ENCODE peak calls at places on chromosomes 6 and 20, in seven cellular contexts. X is uterus, W is lower leg skin, M is tibial artery, R is type B pancreatic cell, A is brain microvascular endothelial cell, O is neural crest cell. B is an unnamed sample.

GRCh38 chr6:33018904-33019303 is 9.5 kb upstream of the HLA-DOA start:
- DNase-seq in X (peak; percentile 74), W (peak; percentile 67), M (peak; percentile 79), R (no peak), A (peak; percentile 53), O (no peak), B (no peak)

GRCh38 chr6:57242505-57242904 is 20.4 kb upstream of the RAB23 start:
- DNase-seq in X (no peak), W (no peak), M (no peak), R (no peak), A (peak; percentile 78), O (no peak), B (no peak)

GRCh38 chr20:41734506-41734945 is 116.3 kb upstream of the CHD6 start:
- DNase-seq in X (no peak), W (peak; percentile 17), M (peak; percentile 29), R (no peak), A (peak; percentile 43), O (peak; percentile 52), B (no peak)

GRCh38 chr20:33719277-33719988 is 677 bp downstream of the PXMP4 start:
- DNase-seq in X (no peak), W (no peak), M (no peak), R (no peak), A (no peak), O (no peak), B (no peak)

GRCh38 chr6:46926481-46926880 is 4.7 kb upstream of the ADGRF5 start:
- DNase-seq in X (no peak), W (no peak), M (no peak), R (no peak), A (peak; percentile 83), O (no peak), B (no peak)

GRCh38 chr20:63772781-63773520 is 33.4 kb downstream of the SLC2A4RG start:
- DNase-seq in X (no peak), W (no peak), M (no peak), R (no peak), A (no peak), O (no peak), B (no peak)

GRCh38 chr20:51411867-51412266 is 130.7 kb downstream of the NFATC2 start:
- DNase-seq in X (no peak), W (no peak), M (no peak), R (no peak), A (no peak), O (no peak), B (no peak)

GRCh38 chr6:154593122-154593521 is 82.6 kb upstream of the CNKSR3 start:
- DNase-seq in X (peak; percentile 94), W (no peak), M (no peak), R (no peak), A (no peak), O (no peak), B (no peak)

GRCh38 chr20:16785221-16785620 is 37.1 kb downstream of the OTOR start:
- DNase-seq in X (no peak), W (no peak), M (no peak), R (no peak), A (peak; percentile 19), O (no peak), B (no peak)

GRCh38 chr6:1817033-1817761 is 207.5 kb downstream of the FOXC1 start:
- DNase-seq in X (no peak), W (no peak), M (no peak), R (no peak), A (no peak), O (no peak), B (no peak)

GRCh38 chr6:27617046-27617687 is 144.3 kb upstream of the ZNF184 start:
- DNase-seq in X (no peak), W (no peak), M (no peak), R (no peak), A (peak; percentile 16), O (no peak), B (no peak)

GRCh38 chr20:57514273-57514751 is 10.6 kb downstream of the CTCFL start:
- DNase-seq in X (peak; percentile 78), W (peak; percentile 79), M (peak; percentile 81), R (no peak), A (peak; percentile 62), O (peak; percentile 59), B (peak; percentile 44)

GRCh38 chr6:1524040-1524480 is 85.7 kb upstream of the FOXC1 start:
- DNase-seq in X (no peak), W (peak; percentile 42), M (peak; percentile 49), R (no peak), A (peak; percentile 32), O (peak; percentile 25), B (no peak)

GRCh38 chr20:34817801-34818200 is 7.7 kb downstream of the NCOA6 start:
- DNase-seq in X (no peak), W (no peak), M (no peak), R (no peak), A (no peak), O (no peak), B (no peak)

GRCh38 chr6:37580164-37580955 is 80.7 kb upstream of the CCDC167 start:
- DNase-seq in X (no peak), W (no peak), M (no peak), R (no peak), A (no peak), O (no peak), B (no peak)

GRCh38 chr6:1761472-1761871 is 151.8 kb downstream of the FOXC1 start:
- DNase-seq in X (no peak), W (no peak), M (no peak), R (no peak), A (no peak), O (no peak), B (no peak)

GRCh38 chr20:1330075-1330830 is 1.3 kb upstream of the SDCBP2 start:
- DNase-seq in X (peak; percentile 49), W (peak; percentile 86), M (peak; percentile 48), R (peak; percentile 54), A (no peak), O (no peak), B (peak; percentile 23)

GRCh38 chr6:109740787-109741186 is 49.7 kb downstream of the FIG4 start:
- DNase-seq in X (no peak), W (no peak), M (no peak), R (no peak), A (no peak), O (no peak), B (no peak)

GRCh38 chr6:123913858-123914257 is 110.2 kb downstream of the NKAIN2 start:
- DNase-seq in X (no peak), W (no peak), M (no peak), R (no peak), A (no peak), O (no peak), B (no peak)

GRCh38 chr20:62210496-62210855 is 9.6 kb downstream of the HRH3 start:
- DNase-seq in X (no peak), W (no peak), M (no peak), R (no peak), A (no peak), O (no peak), B (no peak)

GRCh38 chr6:158703840-158704822 is 54.3 kb downstream of the SYTL3 start:
- DNase-seq in X (peak; percentile 60), W (peak; percentile 80), M (peak; percentile 69), R (peak; percentile 87), A (peak; percentile 27), O (peak; percentile 88), B (peak; percentile 50)

DNA sequence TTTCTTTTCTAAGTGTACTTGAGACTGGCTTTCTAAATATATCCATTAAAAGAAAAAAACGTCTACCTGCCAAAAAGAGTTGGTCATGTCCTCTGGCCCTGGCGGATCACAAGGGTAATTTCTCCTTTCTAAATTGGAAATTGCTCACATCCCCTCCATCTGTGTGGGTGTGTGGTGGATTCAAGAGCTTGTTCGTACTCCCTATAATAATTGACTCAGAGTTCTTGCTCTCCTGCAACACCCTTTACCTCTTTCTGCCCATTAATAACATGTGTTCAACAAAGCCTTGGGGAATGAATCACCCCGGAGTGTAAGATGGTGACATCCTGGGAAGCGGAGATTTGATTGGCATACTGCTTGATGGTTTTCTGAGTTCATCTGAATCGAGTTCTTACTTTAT is 263.8 kb downstream of the ALDH8A1 start:
- DNase-seq in X (no peak), W (no peak), M (no peak), R (no peak), A (no peak), O (no peak), B (no peak)
- TF ChIP-seq CTCF in X (no peak), W (no peak), M (no peak), R (no peak), A (no peak), O (no peak), B (no peak)

GRCh38 chr6:168404560-168404959 is 36.4 kb upstream of the SMOC2 start:
- DNase-seq in X (no peak), W (no peak), M (no peak), R (no peak), A (no peak), O (no peak), B (no peak)

GRCh38 chr6:168407842-168408241 is 33.1 kb upstream of the SMOC2 start:
- DNase-seq in X (no peak), W (no peak), M (no peak), R (no peak), A (no peak), O (no peak), B (no peak)

GRCh38 chr6:168400044-168400443 is 40.9 kb upstream of the SMOC2 start:
- DNase-seq in X (peak; percentile 83), W (no peak), M (no peak), R (no peak), A (no peak), O (no peak), B (no peak)

GRCh38 chr6:168408504-168409136 is 32.4 kb upstream of the SMOC2 start:
- DNase-seq in X (no peak), W (no peak), M (no peak), R (no peak), A (no peak), O (no peak), B (no peak)

DNA sequence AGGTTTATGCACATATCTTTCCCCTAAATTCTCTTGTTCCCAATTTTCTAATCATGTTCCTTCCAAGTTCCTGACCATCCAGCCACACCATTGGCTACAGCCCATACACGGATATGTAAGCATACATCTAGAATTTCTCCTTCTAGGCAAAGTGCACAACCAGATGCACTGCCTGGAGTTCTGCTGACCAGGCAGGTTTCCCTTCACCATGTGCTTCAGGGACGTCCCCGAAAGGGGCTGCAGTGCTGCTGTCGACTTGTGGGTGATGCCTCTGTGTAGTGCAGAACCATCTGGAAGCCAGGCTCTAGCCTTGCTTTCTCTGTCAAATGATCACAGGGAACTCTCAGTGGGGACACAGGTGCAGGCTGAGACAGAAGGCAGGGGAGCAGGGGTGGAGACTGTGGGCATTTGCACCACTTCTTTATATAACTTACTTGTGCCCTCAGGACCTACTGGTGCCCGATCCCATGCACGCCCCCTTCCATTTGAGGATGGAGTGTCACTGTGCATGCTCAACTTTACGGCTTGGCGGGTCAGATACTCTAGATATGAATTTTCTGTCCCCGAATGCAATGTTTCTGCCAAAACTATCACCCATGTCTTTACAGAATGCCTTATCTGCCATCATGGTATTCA is 37.5 kb upstream of the SMOC2 start:
- DNase-seq in X (no peak), W (no peak), M (peak; percentile 5), R (no peak), A (no peak), O (no peak), B (no peak)
- TF ChIP-seq CTCF in X (no peak), W (no peak), M (no peak), R (no peak), A (no peak), O (no peak), B (no peak)

GRCh38 chr6:41442800-41443501 is 103.2 kb upstream of the FOXP4 start:
- DNase-seq in X (peak; percentile 94), W (peak; percentile 34), M (peak; percentile 64), R (peak; percentile 89), A (no peak), O (peak; percentile 87), B (no peak)
- TF ChIP-seq CTCF in X (peak; percentile 52), W (no peak), M (peak; percentile 15), R (peak; percentile 98), A (peak; percentile 79), O (peak; percentile 86), B (no peak)

GRCh38 chr20:46708172-46708860 is 1.1 kb upstream of the SLC2A10 start:
- DNase-seq in X (no peak), W (no peak), M (no peak), R (no peak), A (no peak), O (no peak), B (no peak)
- TF ChIP-seq CTCF in X (no peak), W (no peak), M (no peak), R (peak; percentile 51), A (peak; percentile 32), O (peak; percentile 47), B (no peak)

B was measured in omental fat pad.